ENCODE peak calls at places on chromosome 17, in four cellular contexts. V is K562, X is HepG2, L is H1. I is an unnamed sample.

GRCh38 chr17:73546770-73547345 is 97.4 kb downstream of the SDK2 start:
- DNase-seq in V (peak; percentile 65), X (peak; percentile 13), L (peak; percentile 72), I (peak; percentile 40)

GRCh38 chr17:73998246-73999220 is 204.9 kb upstream of the RPL38 start:
- DNase-seq in V (peak; percentile 59), X (peak; percentile 44), L (peak; percentile 91), I (peak; percentile 85)

GRCh38 chr17:58329035-58329807 is 626 bp upstream of the TSPOAP1 start:
- DNase-seq in V (peak; percentile 95), X (peak; percentile 38), L (peak; percentile 69), I (no peak)

GRCh38 chr17:74555427-74555826 is 9.5 kb upstream of the CD300C start:
- DNase-seq in V (peak; percentile 10), X (no peak), L (no peak), I (no peak)

GRCh38 chr17:51166198-51166986 is at the start of gene NME2:
- DNase-seq in V (peak; percentile 95), X (peak; percentile 89), L (peak; percentile 96), I (peak; percentile 93)

GRCh38 chr17:39739020-39739884 is 1.5 kb downstream of the GRB7 start:
- DNase-seq in V (peak; percentile 33), X (peak; percentile 100), L (peak; percentile 88), I (peak; percentile 80)

GRCh38 chr17:63534078-63534570 is 11.0 kb downstream of the KCNH6 start:
- DNase-seq in V (no peak), X (no peak), L (no peak), I (no peak)

GRCh38 chr17:74117999-74118421 is 85.5 kb upstream of the RPL38 start:
- DNase-seq in V (no peak), X (no peak), L (no peak), I (no peak)

GRCh38 chr17:40951011-40951622 is 13.7 kb upstream of the KRT23 start:
- DNase-seq in V (no peak), X (peak; percentile 63), L (no peak), I (no peak)

GRCh38 chr17:32267690-32268205 is 2.1 kb downstream of the RHBDL3 start:
- DNase-seq in V (no peak), X (no peak), L (peak; percentile 56), I (no peak)

GRCh38 chr17:45103269-45103795 is 29.0 kb downstream of the PLCD3 start:
- DNase-seq in V (no peak), X (no peak), L (no peak), I (no peak)

GRCh38 chr17:75182319-75182568 is 515 bp downstream of the SUMO2 start:
- DNase-seq in V (no peak), X (no peak), L (no peak), I (no peak)

GRCh38 chr17:32192379-32192778 is 50.1 kb downstream of the RHOT1 start:
- DNase-seq in V (no peak), X (no peak), L (no peak), I (no peak)

GRCh38 chr17:57548421-57549385 is 196.4 kb downstream of the CCDC182 start:
- DNase-seq in V (peak; percentile 18), X (peak; percentile 81), L (no peak), I (no peak)

GRCh38 chr17:2724783-2725164 is 13.2 kb upstream of the CLUH start:
- DNase-seq in V (peak; percentile 37), X (no peak), L (peak; percentile 77), I (peak; percentile 85)

GRCh38 chr17:72465191-72466024 is 344.6 kb downstream of the SOX9 start:
- DNase-seq in V (no peak), X (peak; percentile 89), L (no peak), I (peak; percentile 98)

GRCh38 chr17:72334205-72334604 is 213.4 kb downstream of the SOX9 start:
- DNase-seq in V (no peak), X (no peak), L (no peak), I (no peak)

GRCh38 chr17:39198186-39198566 is 707 bp upstream of the CACNB1 start:
- DNase-seq in V (no peak), X (no peak), L (no peak), I (no peak)

GRCh38 chr17:72362466-72363335 is 241.9 kb downstream of the SOX9 start:
- DNase-seq in V (no peak), X (peak; percentile 85), L (no peak), I (peak; percentile 55)

GRCh38 chr17:18055597-18055996 is 16.4 kb downstream of the GID4 start:
- DNase-seq in V (no peak), X (no peak), L (no peak), I (no peak)

GRCh38 chr17:45429338-45430005 is 3.2 kb downstream of the ARHGAP27 start:
- DNase-seq in V (no peak), X (no peak), L (peak; percentile 77), I (no peak)

GRCh38 chr17:44557653-44558285 is 485 bp downstream of the FZD2 start:
- DNase-seq in V (no peak), X (no peak), L (peak; percentile 79), I (no peak)

GRCh38 chr17:68424861-68425260 is 32.4 kb downstream of the WIPI1 start:
- DNase-seq in V (no peak), X (no peak), L (peak; percentile 57), I (no peak)

GRCh38 chr17:43671075-43671692 is 9.5 kb upstream of the MEOX1 start:
- DNase-seq in V (no peak), X (no peak), L (no peak), I (no peak)

GRCh38 chr17:45405250-45406086 is 27.2 kb downstream of the ARHGAP27 start:
- DNase-seq in V (peak; percentile 87), X (no peak), L (peak; percentile 99), I (peak; percentile 42)

GRCh38 chr17:2362016-2362415 is 24.7 kb downstream of the SGSM2 start:
- DNase-seq in V (no peak), X (no peak), L (no peak), I (no peak)

GRCh38 chr17:74920679-74921044 is 2.4 kb downstream of the USH1G start:
- DNase-seq in V (no peak), X (no peak), L (no peak), I (no peak)

GRCh38 chr17:48597775-48598631 is 4.4 kb upstream of the HOXB5 start:
- DNase-seq in V (no peak), X (no peak), L (no peak), I (no peak)

GRCh38 chr17:62188713-62189112 is 123.6 kb upstream of the MED13 start:
- DNase-seq in V (no peak), X (peak; percentile 62), L (no peak), I (peak; percentile 61)

GRCh38 chr17:2337811-2338657 is 733 bp downstream of the SGSM2 start:
- DNase-seq in V (peak; percentile 43), X (peak; percentile 46), L (peak; percentile 80), I (peak; percentile 65)

DNA sequence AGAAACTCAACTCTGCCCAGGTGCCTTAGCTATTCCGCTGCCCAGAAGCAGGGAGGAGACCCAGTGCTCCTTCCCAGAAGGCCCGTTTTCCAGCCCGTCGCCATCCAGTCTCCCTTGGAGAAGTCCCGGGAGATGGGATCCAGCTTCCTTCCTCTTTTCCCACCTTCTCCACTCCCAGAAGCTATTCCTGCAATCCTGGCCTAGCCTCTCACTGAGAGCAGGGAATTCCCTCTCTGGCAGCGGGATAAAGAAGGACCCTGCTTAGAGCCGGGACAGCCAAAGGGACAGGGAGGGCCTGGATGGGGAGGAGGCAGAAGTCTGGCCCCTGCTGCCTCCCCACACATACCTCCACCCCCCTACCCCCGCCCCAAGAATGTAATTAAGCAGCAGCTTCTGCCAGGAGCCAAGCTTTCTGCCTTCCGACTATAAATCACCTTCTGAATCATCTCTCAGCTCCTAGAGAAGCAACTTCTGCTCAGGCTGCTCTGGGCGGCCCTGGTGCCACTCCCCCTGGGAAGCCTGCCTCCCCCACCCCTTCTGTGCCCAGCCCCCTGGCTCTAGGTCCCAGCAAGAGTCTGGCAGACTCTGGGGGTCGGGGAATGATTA is 6.4 kb downstream of the WNT3 start:
- DNase-seq in V (peak; percentile 54), X (no peak), L (no peak), I (no peak)
- TF ChIP-seq RNF2 in V (no peak), X (no peak), L (no peak), I (no peak)

DNA sequence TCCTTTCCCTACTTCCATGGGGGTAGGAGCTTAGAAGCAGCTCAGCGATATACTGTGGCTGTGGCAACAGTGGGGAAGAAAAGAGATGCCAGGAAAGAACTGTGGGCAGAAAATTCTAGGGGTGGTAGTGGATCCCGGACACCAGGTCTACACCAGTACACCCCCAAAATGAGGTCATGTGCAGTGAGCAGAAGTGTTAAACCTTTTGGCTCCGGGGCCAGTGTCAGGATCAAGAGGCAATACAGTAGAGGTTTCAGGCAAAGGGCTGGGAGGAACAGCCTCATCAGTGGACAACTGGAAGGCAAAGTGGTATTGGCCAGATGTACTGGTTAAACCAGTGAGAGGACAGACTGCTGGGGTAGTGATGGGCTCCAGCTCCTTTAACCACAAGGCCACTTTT is 163.1 kb upstream of the CCL2 start:
- DNase-seq in V (no peak), X (no peak), L (no peak), I (no peak)
- TF ChIP-seq RNF2 in V (no peak), X (no peak), L (no peak), I (no peak)

DNA sequence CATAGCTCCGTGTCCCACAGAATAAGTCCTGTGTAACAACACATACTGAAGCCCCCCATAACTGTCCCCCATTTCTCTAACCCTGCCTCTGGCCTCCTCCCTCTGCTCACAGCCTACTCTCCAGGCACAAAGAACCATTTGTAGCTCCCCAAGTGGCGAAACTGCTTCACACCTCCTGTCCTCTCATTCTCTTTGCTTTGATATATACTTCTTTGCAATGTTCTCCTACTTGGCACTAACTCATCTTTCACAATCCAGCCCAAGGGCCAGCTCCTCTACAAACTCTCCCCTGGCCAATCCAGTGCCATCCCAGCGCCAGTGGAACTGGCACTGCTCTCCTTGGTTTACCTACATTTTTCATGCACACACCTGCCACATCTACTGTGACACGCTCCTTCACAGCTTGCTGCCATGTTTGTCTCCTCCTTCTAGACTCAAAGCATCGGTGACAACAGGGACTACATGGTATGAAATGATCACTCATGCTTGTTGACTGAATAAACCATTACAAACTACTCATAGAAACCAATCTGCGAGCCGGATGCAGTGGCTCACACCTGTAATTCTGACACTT is 12.8 kb downstream of the CYTH1 start:
- DNase-seq in V (no peak), X (no peak), L (no peak), I (no peak)
- TF ChIP-seq RNF2 in V (no peak), X (no peak), L (no peak), I (no peak)

GRCh38 chr17:82096709-82097186 is 1.3 kb downstream of the FASN start:
- DNase-seq in V (no peak), X (no peak), L (no peak), I (no peak)

GRCh38 chr17:82097187-82097918 is 683 bp downstream of the FASN start:
- DNase-seq in V (peak; percentile 71), X (no peak), L (no peak), I (peak; percentile 63)

GRCh38 chr17:82098169-82098938 is at the start of gene FASN:
- DNase-seq in V (peak; percentile 98), X (peak; percentile 91), L (peak; percentile 96), I (peak; percentile 100)

GRCh38 chr17:82098939-82099765 is 1.1 kb upstream of the FASN start:
- DNase-seq in V (no peak), X (no peak), L (no peak), I (no peak)

DNA sequence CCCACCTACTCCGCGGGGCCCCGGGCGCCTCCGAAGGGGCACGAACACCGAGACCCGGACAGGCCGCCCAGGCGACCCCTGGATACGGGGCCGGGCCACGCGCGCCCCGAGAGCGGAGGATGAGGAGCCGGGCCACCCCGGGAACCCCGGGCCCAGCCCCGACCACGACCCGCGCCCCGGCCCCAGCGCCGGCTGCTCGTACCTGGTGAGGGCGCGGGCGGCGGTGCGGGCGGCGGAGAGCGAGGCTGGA is 192 bp downstream of the FASN start:
- DNase-seq in V (no peak), X (no peak), L (no peak), I (no peak)
- TF ChIP-seq RNF2 in V (no peak), X (no peak), L (no peak), I (no peak)

I was measured in A549.